ENCODE peak calls at places on chromosome 12, in eight cellular contexts. Z is left lung; K is CD8-positive, alpha-beta memory T cell; C is heart right ventricle; L is OCI-LY7; X is adrenal gland; J is PC-9; I is effector memory CD4-positive, alpha-beta T cell. F is an unnamed sample.

GRCh38 chr12:123050331-123050809 is 69.9 kb downstream of the ARL6IP4 start:
- DNase-seq in X (peak; percentile 87), C (peak; percentile 54), Z (no peak), J (no peak), I (no peak), L (no peak), K (no peak), F (no peak)

GRCh38 chr12:104222981-104223380 is 7.4 kb downstream of the TXNRD1 start:
- DNase-seq in L (no peak), J (no peak), K (no peak), C (no peak), I (no peak), Z (no peak), X (no peak), F (no peak)

GRCh38 chr12:85947286-85947685 is 73.2 kb downstream of the NTS start:
- DNase-seq in C (no peak), L (no peak), Z (no peak), K (no peak), J (no peak), I (no peak), X (no peak), F (peak; percentile 30)

GRCh38 chr12:82874935-82875334 is 188.2 kb downstream of the TMTC2 start:
- DNase-seq in L (no peak), C (no peak), I (no peak), X (no peak), J (no peak), Z (no peak), K (no peak), F (no peak)

GRCh38 chr12:59736786-59737185 is 141.0 kb downstream of the SLC16A7 start:
- DNase-seq in C (no peak), I (no peak), L (no peak), Z (no peak), J (peak; percentile 19), K (no peak), X (peak; percentile 52), F (no peak)

GRCh38 chr12:122945047-122945592 is 21.1 kb downstream of the ABCB9 start:
- DNase-seq in I (no peak), C (no peak), J (no peak), Z (no peak), X (peak; percentile 29), L (no peak), K (no peak), F (no peak)

GRCh38 chr12:56955631-56956256 is 1.7 kb downstream of the RDH16 start:
- DNase-seq in K (no peak), Z (no peak), J (no peak), X (no peak), C (no peak), I (no peak), L (no peak), F (no peak)

GRCh38 chr12:91990525-91990924 is 155.1 kb downstream of the BTG1 start:
- DNase-seq in K (no peak), Z (no peak), L (no peak), I (no peak), X (no peak), J (no peak), C (no peak), F (no peak)

GRCh38 chr12:79555006-79555925 is 135.5 kb downstream of the PAWR start:
- DNase-seq in I (no peak), L (peak; percentile 31), J (no peak), Z (no peak), C (peak; percentile 15), X (no peak), K (no peak), F (no peak)

GRCh38 chr12:75965661-75966060 is 65.9 kb downstream of the PHLDA1 start:
- DNase-seq in X (no peak), I (no peak), C (no peak), J (no peak), K (no peak), Z (no peak), L (no peak), F (no peak)

GRCh38 chr12:60501124-60501729 is 905.4 kb downstream of the SLC16A7 start:
- DNase-seq in X (no peak), L (no peak), J (no peak), C (peak; percentile 25), K (no peak), Z (no peak), I (no peak), F (no peak)

GRCh38 chr12:125193798-125194562 is 128.7 kb downstream of the AACS start:
- DNase-seq in L (no peak), X (no peak), Z (no peak), I (no peak), K (no peak), J (no peak), C (no peak), F (no peak)

GRCh38 chr12:57243521-57244305 is 7.3 kb downstream of the STAC3 start:
- DNase-seq in L (peak; percentile 87), X (peak; percentile 81), I (peak; percentile 67), C (peak; percentile 78), K (peak; percentile 71), J (peak; percentile 82), Z (peak; percentile 92), F (peak; percentile 95)

GRCh38 chr12:84661732-84662326 is 250.8 kb downstream of the SLC6A15 start:
- DNase-seq in L (no peak), C (no peak), I (no peak), X (no peak), Z (no peak), K (no peak), J (no peak), F (no peak)

GRCh38 chr12:24821691-24822090 is 127.2 kb downstream of the BCAT1 start:
- DNase-seq in Z (no peak), C (no peak), J (no peak), L (no peak), K (no peak), X (no peak), I (no peak), F (no peak)

GRCh38 chr12:25054783-25055144 is 105.9 kb upstream of the BCAT1 start:
- DNase-seq in K (peak; percentile 15), I (no peak), Z (no peak), X (no peak), J (no peak), C (no peak), L (peak; percentile 64), F (no peak)

GRCh38 chr12:123064885-123065619 is 84.6 kb downstream of the ARL6IP4 start:
- DNase-seq in L (no peak), I (no peak), J (no peak), X (peak; percentile 57), C (no peak), Z (no peak), K (no peak), F (no peak)

DNA sequence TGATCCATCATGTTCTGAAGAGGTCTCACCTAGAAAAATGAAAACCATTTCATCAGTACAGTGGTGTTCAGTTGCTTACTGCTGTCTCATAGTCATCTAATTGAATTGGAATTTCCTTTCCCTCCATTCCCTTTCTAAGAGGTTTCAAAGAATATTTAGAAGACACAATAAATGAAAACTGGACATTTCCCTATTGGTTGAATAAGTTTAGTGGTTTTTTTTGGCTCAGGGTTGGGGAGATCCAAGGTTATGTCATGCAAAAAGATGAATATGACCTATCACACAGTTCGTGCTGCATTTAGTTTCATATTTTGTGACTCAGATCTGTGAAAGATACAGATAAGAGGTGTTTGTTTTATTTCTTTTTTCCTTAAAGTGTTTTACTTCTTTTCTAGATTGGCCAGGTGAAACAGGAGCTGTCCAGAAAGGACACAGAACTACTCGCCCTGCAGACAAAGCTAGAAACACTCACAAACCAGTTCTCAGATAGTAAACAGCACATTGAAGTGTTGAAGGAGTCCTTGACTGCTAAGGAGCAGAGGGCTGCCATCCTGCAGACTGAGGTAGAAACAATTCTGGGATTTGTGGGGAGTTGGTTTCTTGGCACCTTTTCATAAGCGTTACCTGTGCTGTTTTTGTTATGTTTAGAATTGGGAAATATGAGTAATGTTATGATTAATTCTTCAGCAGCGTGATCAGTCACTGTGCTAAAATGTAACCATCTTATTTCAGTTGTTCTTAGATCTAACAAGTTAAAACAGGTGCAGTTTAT is 124.6 kb downstream of the ERC1 start:
- DNase-seq in K (no peak), X (no peak), Z (no peak), J (peak; percentile 60), C (no peak), L (no peak), I (no peak), F (no peak)
- H3K4me1 ChIP-seq in K (no peaks in the 10 kb centered on the region), X (peaks cover 11% of the 10 kb centered on the region), Z (no peaks in the 10 kb centered on the region), J (peaks cover 50% of the 10 kb centered on the region), C (no peaks in the 10 kb centered on the region), L (peaks cover 4% of the 10 kb centered on the region), I (no peaks in the 10 kb centered on the region), F (no peaks in the 10 kb centered on the region)

GRCh38 chr12:112000806-112001205 is 12.2 kb downstream of the TMEM116 start:
- DNase-seq in L (no peak), Z (no peak), C (no peak), I (no peak), J (no peak), K (no peak), X (no peak), F (no peak)

GRCh38 chr12:112005419-112006395 is 7.3 kb downstream of the TMEM116 start:
- DNase-seq in L (no peak), J (peak; percentile 39), Z (no peak), C (no peak), X (peak; percentile 52), I (no peak), K (no peak), F (no peak)

GRCh38 chr12:112001555-112001954 is 11.4 kb downstream of the TMEM116 start:
- DNase-seq in K (no peak), L (no peak), C (no peak), X (no peak), Z (no peak), I (no peak), J (no peak), F (no peak)

GRCh38 chr12:112007945-112008344 is 5.0 kb downstream of the TMEM116 start:
- DNase-seq in I (no peak), X (no peak), C (no peak), J (no peak), K (no peak), L (no peak), Z (no peak), F (no peak)

GRCh38 chr12:112004041-112004440 is 8.9 kb downstream of the TMEM116 start:
- DNase-seq in L (no peak), J (no peak), K (no peak), X (no peak), I (no peak), C (no peak), Z (no peak), F (no peak)
- H3K27ac ChIP-seq in L (no peak overlapping the region), J (no peak overlapping the region), K (no peak overlapping the region), X (no peak overlapping the region), I (no peak overlapping the region), C (no peak overlapping the region), Z (no peak overlapping the region), F (no peak overlapping the region)

GRCh38 chr12:19529933-19530630 is 90.8 kb downstream of the AEBP2 start:
- DNase-seq in J (no peak), C (no peak), X (no peak), Z (no peak), K (no peak), I (no peak), L (no peak), F (no peak)
- H3K4me3 ChIP-seq in J (no peak overlapping the region), C (no peak overlapping the region), X (no peak overlapping the region), Z (no peak overlapping the region), K (no peak overlapping the region), I (no peak overlapping the region), L (no peak overlapping the region), F (no peak overlapping the region)

DNA sequence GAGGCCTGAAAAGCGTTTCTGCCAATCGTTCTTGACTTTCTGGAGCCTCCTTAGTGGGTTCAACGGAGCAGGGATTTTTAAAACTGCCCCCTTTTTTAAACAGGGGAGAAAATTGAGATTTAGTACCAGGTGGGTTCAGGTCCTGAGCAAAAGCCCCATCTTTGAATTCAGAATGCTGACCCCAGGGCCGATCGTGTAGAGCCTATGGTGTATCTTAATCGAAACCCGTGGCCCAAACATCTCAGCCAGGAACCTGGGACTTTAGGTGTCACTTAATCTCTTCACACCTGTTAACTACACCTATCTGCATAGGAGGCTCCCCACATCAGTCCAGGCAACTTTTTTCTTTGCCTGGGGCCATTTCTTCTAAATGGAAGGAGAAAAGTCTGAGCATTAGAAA is 6.4 kb upstream of the TBX5 start:
- DNase-seq in Z (no peak), L (no peak), X (no peak), I (no peak), C (no peak), K (no peak), J (no peak), F (no peak)
- H3K4me1 ChIP-seq in Z (peaks cover 8% of the 10 kb centered on the region), L (no peaks in the 10 kb centered on the region), X (no peaks in the 10 kb centered on the region), I (no peaks in the 10 kb centered on the region), C (peaks cover 10% of the 10 kb centered on the region), K (no peaks in the 10 kb centered on the region), J (no peaks in the 10 kb centered on the region), F (no peaks in the 10 kb centered on the region)

F was measured in aorta.